ENCODE peak calls at places on chromosome 2, in four cellular contexts. N is HFFc6, G is sigmoid colon, Z is IMR-90. W is an unnamed sample.

GRCh38 chr2:43220982-43221659 is 5.3 kb downstream of the ZFP36L2 start:
- DNase-seq in G (peak; percentile 92), Z (peak; percentile 95), N (peak; percentile 38), W (no peak)

GRCh38 chr2:193966590-193966989 is 1690.4 kb upstream of the SLC39A10 start:
- DNase-seq in G (no peak), Z (peak; percentile 0), N (no peak), W (peak; percentile 49)

GRCh38 chr2:111119004-111119846 is 1.5 kb upstream of the BCL2L11 start:
- DNase-seq in G (peak; percentile 68), Z (no peak), N (no peak), W (no peak)

GRCh38 chr2:159130302-159130701 is 156.2 kb downstream of the WDSUB1 start:
- DNase-seq in Z (no peak), N (no peak), G (no peak), W (no peak)

GRCh38 chr2:232528746-232529445 is 2.9 kb downstream of the CHRND start:
- DNase-seq in G (no peak), N (no peak), Z (no peak), W (no peak)

GRCh38 chr2:163751696-163752095 is 15.9 kb upstream of the FIGN start:
- DNase-seq in G (no peak), Z (no peak), N (no peak), W (no peak)

GRCh38 chr2:216619411-216620393 is 13.5 kb upstream of the IGFBP2 start:
- DNase-seq in Z (peak; percentile 64), G (no peak), N (no peak), W (no peak)

GRCh38 chr2:38159621-38160020 is 83.7 kb upstream of the CYP1B1 start:
- DNase-seq in G (no peak), N (no peak), Z (no peak), W (no peak)

GRCh38 chr2:118847447-118848172 is at the start of gene EN1:
- DNase-seq in Z (peak; percentile 8), G (no peak), N (no peak), W (no peak)

GRCh38 chr2:159639071-159639470 is 22.7 kb upstream of the BAZ2B start:
- DNase-seq in Z (no peak), N (no peak), G (no peak), W (no peak)

GRCh38 chr2:43454791-43455190 is 141.0 kb downstream of the THADA start:
- DNase-seq in N (no peak), G (no peak), Z (no peak), W (no peak)

GRCh38 chr2:219369447-219369861 is 18.3 kb downstream of the DNPEP start:
- DNase-seq in N (peak; percentile 67), G (peak; percentile 75), Z (peak; percentile 69), W (peak; percentile 19)

GRCh38 chr2:67812682-67813081 is 250.1 kb downstream of the C1D start:
- DNase-seq in Z (no peak), N (no peak), G (no peak), W (no peak)

GRCh38 chr2:105329561-105330495 is at the start of gene TGFBRAP1:
- DNase-seq in G (peak; percentile 74), Z (peak; percentile 42), N (no peak), W (no peak)

GRCh38 chr2:70724366-70724765 is 43.6 kb downstream of the ADD2 start:
- DNase-seq in Z (no peak), G (no peak), N (no peak), W (no peak)

GRCh38 chr2:99140860-99141109 is 722 bp upstream of the C2orf15 start:
- DNase-seq in Z (no peak), N (no peak), G (peak; percentile 71), W (no peak)

GRCh38 chr2:188414412-188414811 is 122.7 kb downstream of the GULP1 start:
- DNase-seq in Z (peak; percentile 52), G (no peak), N (no peak), W (peak; percentile 68)

GRCh38 chr2:27717070-27717453 is 53.4 kb downstream of the SLC4A1AP start:
- DNase-seq in G (no peak), N (peak; percentile 91), Z (peak; percentile 42), W (no peak)

GRCh38 chr2:20935168-20935567 is 108.7 kb downstream of the APOB start:
- DNase-seq in N (no peak), G (no peak), Z (no peak), W (no peak)

GRCh38 chr2:128568106-128568505 is 249.4 kb upstream of the HS6ST1 start:
- DNase-seq in G (peak; percentile 32), N (no peak), Z (no peak), W (no peak)

GRCh38 chr2:160125828-160126227 is 63.4 kb upstream of the PLA2R1 start:
- DNase-seq in G (no peak), N (no peak), Z (no peak), W (no peak)

GRCh38 chr2:104855174-104856085 is 1.5 kb downstream of the POU3F3 start:
- DNase-seq in N (no peak), G (no peak), Z (no peak), W (no peak)

GRCh38 chr2:166900700-166901099 is 12.4 kb downstream of the XIRP2 start:
- DNase-seq in N (no peak), G (no peak), Z (peak; percentile 29), W (no peak)

GRCh38 chr2:105698820-105699219 is 45.9 kb upstream of the NCK2 start:
- DNase-seq in N (no peak), Z (no peak), G (no peak), W (no peak)

GRCh38 chr2:209208211-209208610 is 215.6 kb upstream of the MAP2 start:
- DNase-seq in Z (no peak), N (no peak), G (no peak), W (no peak)

GRCh38 chr2:9239616-9240015 is 33.0 kb downstream of the ASAP2 start:
- DNase-seq in G (no peak), N (no peak), Z (no peak), W (no peak)

GRCh38 chr2:240786871-240787311 is 33.1 kb downstream of the KIF1A start:
- DNase-seq in Z (no peak), N (no peak), G (peak; percentile 49), W (no peak)

GRCh38 chr2:9558948-9559381 is 3.3 kb upstream of the ADAM17 start:
- DNase-seq in G (no peak), Z (peak; percentile 97), N (peak; percentile 99), W (peak; percentile 45)

GRCh38 chr2:224778474-224778877 is 62.3 kb upstream of the CCDC195 start:
- DNase-seq in N (peak; percentile 50), Z (peak; percentile 60), G (no peak), W (no peak)

GRCh38 chr2:126860395-126860794 is 38.3 kb upstream of the TEX51 start:
- DNase-seq in N (no peak), G (no peak), Z (no peak), W (no peak)

GRCh38 chr2:9091819-9092218 is 88.3 kb upstream of the MBOAT2 start:
- DNase-seq in N (peak; percentile 25), Z (peak; percentile 51), G (no peak), W (no peak)

GRCh38 chr2:160209457-160209856 is 9.4 kb upstream of the ITGB6 start:
- DNase-seq in N (peak; percentile 93), G (no peak), Z (peak; percentile 99), W (peak; percentile 95)

GRCh38 chr2:31859959-31860358 is 150.8 kb downstream of the MEMO1 start:
- DNase-seq in N (no peak), Z (peak; percentile 46), G (no peak), W (no peak)

GRCh38 chr2:36516136-36516870 is 81.7 kb downstream of the FEZ2 start:
- DNase-seq in G (no peak), N (peak; percentile 62), Z (peak; percentile 58), W (no peak)

GRCh38 chr2:100730290-100730868 is 89.6 kb upstream of the NPAS2 start:
- DNase-seq in G (peak; percentile 76), Z (peak; percentile 77), N (peak; percentile 64), W (no peak)

DNA sequence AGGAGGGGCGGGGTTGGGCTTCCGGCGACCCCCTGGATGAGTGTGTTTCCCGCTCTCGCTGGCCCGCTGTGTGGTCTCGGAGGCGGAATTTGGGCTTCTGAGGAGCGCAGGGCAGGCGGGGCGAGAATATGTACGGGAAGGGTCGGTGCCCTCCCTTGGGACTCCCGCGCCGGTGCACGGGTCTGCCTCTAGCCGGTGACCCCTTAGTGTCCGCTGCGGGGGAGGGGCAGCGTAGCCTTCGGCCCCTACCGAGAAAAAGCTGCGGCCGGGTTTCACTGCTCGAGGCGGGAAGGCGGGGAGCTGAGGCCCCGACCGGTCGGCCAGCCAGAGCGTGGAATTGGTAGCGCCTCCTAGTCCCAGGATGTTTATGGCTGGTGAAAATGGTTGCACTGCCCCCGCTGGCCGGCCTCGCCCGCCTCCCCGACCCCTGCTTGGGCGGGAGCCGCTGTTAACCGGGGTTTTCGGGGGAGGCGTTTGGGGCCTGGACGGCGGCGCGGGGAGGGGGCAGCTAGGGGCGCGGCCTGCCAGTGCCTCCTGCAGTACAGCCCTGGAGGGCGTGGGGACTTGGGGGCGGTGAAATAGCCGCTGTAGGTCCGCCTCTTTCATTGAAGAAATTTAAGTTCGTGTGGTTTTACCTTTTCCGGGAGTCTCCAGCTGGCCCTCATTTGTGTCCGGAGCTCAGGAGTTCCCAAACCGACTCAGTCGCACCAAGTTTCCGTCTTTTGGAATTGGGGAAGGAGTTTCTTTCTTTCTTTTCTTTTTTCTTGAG is at the start of gene UGP2:
- DNase-seq in Z (peak; percentile 92), N (peak; percentile 90), G (peak; percentile 96), W (no peak)
- TF ChIP-seq CTCF in Z (peak; percentile 27), N (peak; percentile 73), G (no peak), W (peak; percentile 2)

DNA sequence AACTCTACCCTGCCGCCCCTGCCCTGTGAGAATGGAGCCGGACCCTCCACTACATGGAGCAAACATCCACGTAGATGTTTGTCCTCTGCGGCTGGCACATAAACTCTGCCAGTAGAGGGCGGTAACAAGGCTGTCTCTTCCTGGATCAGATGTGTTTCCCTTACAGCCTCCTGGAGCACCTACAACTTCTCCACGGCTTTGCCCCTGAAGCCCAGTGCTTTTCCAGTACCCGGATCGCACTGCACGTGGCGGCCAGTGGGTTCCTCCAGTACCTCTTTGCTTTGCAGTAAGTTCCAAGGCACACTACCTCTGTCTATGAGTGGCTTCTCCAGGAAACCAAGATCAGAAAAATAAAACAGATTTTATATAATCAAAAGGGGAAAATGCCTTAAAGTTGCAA is 651.3 kb downstream of the DCDC2C start:
- DNase-seq in N (no peak), Z (no peak), G (no peak), W (no peak)
- TF ChIP-seq CTCF in N (peak; percentile 19), Z (no peak), G (no peak), W (peak; percentile 16)

DNA sequence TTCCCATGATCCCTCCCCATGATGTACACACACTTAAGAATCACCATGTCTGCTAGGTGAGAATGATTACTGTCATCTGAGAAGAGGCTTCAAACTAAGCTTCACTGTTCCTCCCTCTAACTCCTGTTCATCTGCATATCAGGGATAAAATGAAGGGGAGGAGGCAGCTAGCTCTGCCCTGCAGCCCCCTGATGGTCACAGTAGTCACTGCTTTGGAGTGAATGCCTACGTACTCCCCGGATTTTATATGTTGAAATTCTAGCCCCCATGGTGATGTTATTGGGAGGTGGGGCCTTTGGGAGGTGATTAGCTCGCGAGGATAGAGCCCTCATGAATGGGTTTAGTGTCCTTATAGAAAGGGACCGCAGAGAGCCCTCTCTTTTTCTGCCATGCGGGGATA is 156.4 kb downstream of the NCKAP5 start:
- DNase-seq in Z (no peak), G (no peak), N (no peak), W (no peak)
- TF ChIP-seq CTCF in Z (no peak), G (no peak), N (no peak), W (no peak)

DNA sequence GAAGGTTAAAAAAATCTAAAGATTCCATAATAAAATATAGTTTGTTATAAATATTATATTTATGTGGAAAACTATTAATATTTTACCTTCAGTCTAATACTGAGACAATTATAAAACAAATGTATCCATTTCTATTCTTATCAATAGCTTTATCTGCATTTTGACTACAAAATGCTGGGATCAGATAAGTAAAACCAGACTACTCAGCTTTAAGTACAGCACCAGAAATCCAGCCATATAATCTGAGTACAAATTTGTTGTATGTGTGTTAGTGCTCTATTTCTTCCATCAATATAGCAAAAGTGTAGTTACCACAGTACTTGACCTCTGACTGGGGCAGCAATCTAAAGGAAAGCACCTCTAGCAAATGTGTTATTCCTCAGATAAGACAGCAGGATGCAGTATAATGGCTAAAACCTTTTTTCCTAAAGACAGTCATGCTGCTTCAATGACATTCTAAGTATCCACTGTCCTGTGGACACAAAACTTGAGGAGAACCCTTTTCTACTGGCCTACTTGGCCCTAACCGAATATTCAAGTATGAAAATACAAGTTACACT is 68.1 kb downstream of the OLA1 start:
- DNase-seq in G (no peak), Z (no peak), N (peak; percentile 28), W (no peak)
- TF ChIP-seq CTCF in G (no peak), Z (peak; percentile 3), N (peak; percentile 23), W (peak; percentile 38)